ENCODE peak calls at places on chromosomes 4 and X, in six cellular contexts. J is kidney, C is BE2C, T is small intestine, G is NT2/D1, Q is AG04450. V is an unnamed sample.

GRCh38 chrX:66164931-66165330 is 884 bp downstream of the HEPH start:
- DNase-seq in J (no peak), C (no peak), T (no peak), G (no peak), Q (no peak), V (no peak)

GRCh38 chrX:3939967-3940610 is 226.6 kb upstream of the PRKX start:
- DNase-seq in J (no peak), C (no peak), T (no peak), G (peak), Q (no peak), V (no peak)

GRCh38 chrX:21658152-21658737 is at the start of gene KLHL34:
- DNase-seq in J (peak), C (no peak), T (peak), G (no peak), Q (no peak), V (peak)

GRCh38 chr4:114729339-114729738 is 130.7 kb downstream of the UGT8 start:
- DNase-seq in J (no peak), C (no peak), T (no peak), G (no peak), Q (no peak), V (no peak)

GRCh38 chr4:123398803-123399637 is 2.4 kb downstream of the SPRY1 start:
- DNase-seq in J (peak), C (no peak), T (peak), G (peak), Q (no peak), V (peak)

GRCh38 chr4:48225368-48226141 is 44.1 kb downstream of the TEC start:
- DNase-seq in J (no peak), C (no peak), T (no peak), G (no peak), Q (no peak), V (no peak)

GRCh38 chr4:111399523-111400135 is 745.6 kb upstream of the FAM241A start:
- DNase-seq in J (no peak), C (peak), T (no peak), G (no peak), Q (no peak), V (peak)

GRCh38 chr4:120443111-120443510 is 376.5 kb upstream of the MAD2L1 start:
- DNase-seq in J (no peak), C (no peak), T (no peak), G (no peak), Q (no peak), V (no peak)

GRCh38 chr4:145739840-145740239 is 59.9 kb downstream of the C4orf51 start:
- DNase-seq in J (no peak), C (no peak), T (peak), G (no peak), Q (no peak), V (no peak)

GRCh38 chr4:116223059-116223732 is 862.2 kb downstream of the TRAM1L1 start:
- DNase-seq in J (no peak), C (no peak), T (no peak), G (no peak), Q (no peak), V (no peak)

GRCh38 chr4:101282076-101282844 is 65.1 kb downstream of the PPP3CA start:
- DNase-seq in J (no peak), C (no peak), T (no peak), G (no peak), Q (no peak), V (no peak)

GRCh38 chr4:102174800-102175199 is 170.5 kb downstream of the SLC39A8 start:
- DNase-seq in J (no peak), C (no peak), T (no peak), G (no peak), Q (peak), V (no peak)

GRCh38 chr4:95388911-95389310 is 159.9 kb downstream of the UNC5C start:
- DNase-seq in J (no peak), C (no peak), T (no peak), G (no peak), Q (no peak), V (no peak)

GRCh38 chr4:38774181-38774580 is 8.6 kb downstream of the TLR10 start:
- DNase-seq in J (no peak), C (no peak), T (no peak), G (no peak), Q (no peak), V (no peak)

GRCh38 chrX:129833153-129834004 is 10.3 kb downstream of the ZDHHC9 start:
- DNase-seq in J (no peak), C (no peak), T (no peak), G (no peak), Q (peak), V (no peak)

GRCh38 chr4:87029356-87029755 is 94.5 kb downstream of the AFF1 start:
- DNase-seq in J (no peak), C (no peak), T (peak), G (no peak), Q (no peak), V (peak)

GRCh38 chr4:111268769-111269414 is 646.0 kb upstream of the PITX2 start:
- DNase-seq in J (no peak), C (no peak), T (no peak), G (no peak), Q (no peak), V (no peak)

GRCh38 chr4:5420266-5420665 is 288.1 kb downstream of the EVC2 start:
- DNase-seq in J (no peak), C (no peak), T (no peak), G (no peak), Q (no peak), V (no peak)

GRCh38 chrX:39724544-39724943 is 373.2 kb downstream of the BCOR start:
- DNase-seq in J (no peak), C (no peak), T (no peak), G (no peak), Q (no peak), V (no peak)

GRCh38 chr4:143382539-143382938 is 45.9 kb downstream of the GAB1 start:
- DNase-seq in J (no peak), C (no peak), T (no peak), G (no peak), Q (no peak), V (no peak)

GRCh38 chr4:112526061-112526460 is 10.1 kb upstream of the NEUROG2 start:
- DNase-seq in J (no peak), C (no peak), T (no peak), G (no peak), Q (no peak), V (no peak)
- H3K4me3 ChIP-seq in J (no peak), C (no peak), T (no peak), G (no peak), Q (no peak), V (no peak)

DNA sequence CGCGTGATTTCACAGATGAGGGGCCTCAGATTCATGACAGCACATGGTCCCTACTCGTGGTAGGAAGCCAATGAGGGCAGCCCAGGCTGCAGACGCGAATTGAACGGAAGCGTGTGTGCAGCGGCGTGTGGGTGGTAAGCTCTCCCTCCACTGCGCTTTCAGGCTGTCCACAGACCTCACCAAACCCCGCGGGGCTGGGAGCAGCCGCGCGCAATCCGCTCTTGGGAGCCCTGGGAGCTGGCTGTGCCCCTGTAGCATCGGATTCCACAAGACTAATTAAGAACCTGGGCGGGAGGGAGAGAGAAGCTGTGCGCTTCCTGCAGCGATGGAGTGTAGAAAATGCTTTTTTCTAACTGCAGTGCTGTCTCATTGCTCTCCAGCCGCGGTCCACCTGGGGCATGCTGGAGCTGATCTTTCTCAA is 134.9 kb downstream of the STOX2 start:
- DNase-seq in J (peak), C (no peak), T (no peak), G (no peak), Q (no peak), V (peak)
- H3K4me3 ChIP-seq in J (no peak), C (no peak), T (no peak), G (no peak), Q (no peak), V (no peak)

DNA sequence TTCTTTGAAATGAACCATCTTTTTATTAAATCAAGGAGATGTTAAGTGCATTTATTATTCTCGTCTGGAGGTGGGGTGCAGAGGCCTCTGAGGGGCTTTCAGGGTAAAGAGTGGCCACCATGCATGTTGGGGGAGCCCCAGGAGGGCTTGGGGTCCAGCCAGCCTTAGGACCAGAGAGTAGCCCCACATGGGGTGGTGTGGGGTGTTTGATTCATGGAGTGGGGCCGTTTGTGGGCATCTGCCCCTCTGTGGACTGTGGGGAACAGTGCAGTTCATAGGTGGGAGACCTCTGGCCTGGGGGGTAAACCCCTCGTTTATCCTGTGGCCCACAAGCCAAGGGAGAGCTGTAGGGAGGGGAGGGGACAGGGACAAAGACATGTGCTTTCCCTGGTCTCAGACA is 26.9 kb downstream of the HTRA3 start:
- DNase-seq in J (peak), C (peak), T (no peak), G (no peak), Q (no peak), V (peak)
- H3K4me3 ChIP-seq in J (no peak), C (no peak), T (no peak), G (no peak), Q (no peak), V (no peak)

DNA sequence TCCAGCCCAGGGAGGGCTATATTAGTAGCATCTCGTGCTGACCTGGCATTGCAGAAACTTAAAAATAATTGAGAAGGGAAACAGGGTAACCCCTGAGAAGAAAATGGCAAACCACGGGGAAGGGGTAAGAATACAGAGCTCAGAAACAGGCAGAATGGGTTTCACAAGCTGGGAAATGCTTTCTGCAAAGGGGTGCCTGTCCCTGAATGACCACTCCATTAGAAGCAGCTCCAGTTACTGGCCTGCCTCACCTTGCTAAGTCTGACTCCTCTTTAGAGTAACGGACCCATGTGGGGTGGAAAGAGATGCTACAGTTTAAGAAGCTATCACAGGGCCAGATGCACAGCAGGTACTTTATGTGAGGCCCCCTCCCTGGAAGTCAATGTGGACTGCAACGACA is 2.5 kb downstream of the WDR1 start:
- DNase-seq in J (no peak), C (no peak), T (no peak), G (no peak), Q (no peak), V (no peak)
- H3K4me3 ChIP-seq in J (no peak), C (no peak), T (no peak), G (no peak), Q (peak), V (no peak)

DNA sequence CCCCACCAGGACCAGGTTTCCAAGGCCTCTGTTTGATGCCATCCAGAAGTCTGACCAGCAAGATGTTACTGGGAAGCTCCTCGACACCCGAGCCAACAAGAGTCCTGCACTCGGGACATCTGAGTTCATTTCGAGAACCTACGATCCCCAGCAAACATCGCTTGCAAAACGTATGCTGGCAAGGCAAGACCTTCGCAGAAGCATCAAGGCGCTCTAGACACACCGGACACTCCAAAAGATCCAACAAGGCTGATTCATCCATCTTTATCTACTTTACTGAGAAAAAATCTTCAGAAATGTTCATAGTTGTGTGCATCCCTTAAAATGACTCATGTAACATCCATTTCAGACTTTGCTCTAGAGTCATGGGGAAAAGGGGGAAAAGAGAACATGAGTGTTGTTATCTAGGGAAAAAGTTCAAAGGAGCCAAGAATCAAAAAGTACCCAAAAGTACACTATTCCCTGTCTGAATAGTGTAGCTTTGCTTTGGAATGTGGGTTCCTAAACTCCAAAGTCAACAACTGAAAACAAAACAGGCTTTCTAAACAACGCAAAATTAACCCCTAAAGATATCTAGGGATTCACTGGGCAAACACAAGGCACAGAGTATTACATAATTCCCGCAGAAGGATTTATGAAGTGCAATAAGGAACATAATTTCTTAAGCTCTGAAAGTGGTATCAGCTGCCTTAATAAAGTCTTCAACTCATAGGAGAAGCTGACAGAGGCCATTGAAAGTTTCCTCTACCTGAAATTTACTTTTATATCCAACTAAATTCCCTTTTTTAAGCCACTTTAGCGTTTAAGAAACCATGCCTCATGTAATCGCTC is 1.6 kb downstream of the SH3RF1 start:
- DNase-seq in J (no peak), C (peak), T (peak), G (no peak), Q (peak), V (no peak)
- H3K4me3 ChIP-seq in J (peak), C (peak), T (peak), G (peak), Q (peak), V (peak)

DNA sequence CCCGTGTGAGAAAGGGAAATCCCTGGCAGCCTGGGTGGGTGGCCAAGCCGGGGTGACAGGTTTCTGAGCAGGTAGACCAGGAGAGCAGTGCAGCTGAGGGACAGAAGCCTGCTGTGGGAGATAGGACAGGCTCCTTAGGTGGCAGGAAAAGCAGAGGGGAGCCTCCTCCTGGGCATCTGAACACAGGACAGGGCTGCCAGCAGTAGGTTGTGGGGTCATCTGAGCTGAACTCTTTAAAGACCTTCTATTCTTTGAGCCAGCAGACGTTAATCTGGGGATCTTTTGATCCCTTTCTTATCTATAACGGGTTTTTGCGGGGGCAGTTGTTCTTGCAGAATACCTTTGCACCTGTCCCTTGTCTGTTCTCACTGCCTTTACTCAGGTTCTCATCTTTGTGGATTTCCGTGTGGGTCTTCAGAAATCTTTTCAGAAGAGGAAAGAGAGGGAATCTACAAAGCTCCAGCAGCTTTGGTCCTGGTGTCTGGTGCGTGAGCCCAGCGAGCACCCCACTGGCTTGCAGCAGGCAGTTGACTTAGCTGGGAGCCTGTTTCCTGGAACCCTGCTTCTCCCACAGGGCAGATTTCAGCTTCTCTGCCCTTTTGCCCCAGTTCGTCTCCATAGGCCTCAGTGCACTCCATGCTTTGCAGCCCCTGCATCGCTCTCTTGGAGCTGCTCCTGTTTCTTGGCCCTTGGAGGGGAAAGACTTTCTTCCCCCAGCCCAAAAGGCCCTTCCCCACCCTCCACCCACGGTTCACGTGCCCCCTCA is 35.8 kb upstream of the TADA2B start:
- DNase-seq in J (peak), C (no peak), T (peak), G (no peak), Q (no peak), V (no peak)
- H3K4me3 ChIP-seq in J (no peak), C (no peak), T (no peak), G (no peak), Q (no peak), V (no peak)